ENCODE peak calls at places on chromosomes 6 and 20, in five cellular contexts. H, C, L, Q and V are unnamed samples.

GRCh38 chr6:152270301-152270925 is 366.7 kb downstream of the SYNE1 start:
- DNase-seq in H (no peak), C (peak), L (no peak), Q (no peak), V (peak)

GRCh38 chr20:53003420-53003819 is 31.3 kb downstream of the TSHZ2 start:
- DNase-seq in H (no peak), C (no peak), L (no peak), Q (no peak), V (peak)

GRCh38 chr20:1894951-1895673 is at the start of gene SIRPA:
- DNase-seq in H (peak), C (peak), L (peak), Q (peak), V (peak)

GRCh38 chr6:33136310-33136895 is 55.9 kb downstream of the COL11A2 start:
- DNase-seq in H (no peak), C (no peak), L (no peak), Q (no peak), V (no peak)

GRCh38 chr6:20338160-20338559 is 63.5 kb upstream of the E2F3 start:
- DNase-seq in H (no peak), C (peak), L (no peak), Q (no peak), V (no peak)

GRCh38 chr6:74715362-74716068 is 490.3 kb downstream of the COL12A1 start:
- DNase-seq in H (no peak), C (peak), L (no peak), Q (no peak), V (no peak)

GRCh38 chr6:56517155-56517745 is 125.4 kb downstream of the DST start:
- DNase-seq in H (no peak), C (peak), L (no peak), Q (no peak), V (no peak)

GRCh38 chr6:24188571-24188970 is 62.6 kb downstream of the NRSN1 start:
- DNase-seq in H (no peak), C (no peak), L (no peak), Q (no peak), V (no peak)

GRCh38 chr6:131844243-131844841 is 36.5 kb downstream of the ENPP1 start:
- DNase-seq in H (no peak), C (peak), L (no peak), Q (no peak), V (no peak)

GRCh38 chr6:135289816-135290215 is 108.7 kb downstream of the MYB start:
- DNase-seq in H (no peak), C (no peak), L (no peak), Q (no peak), V (no peak)

GRCh38 chr6:44641344-44641743 is 253.8 kb downstream of the CDC5L start:
- DNase-seq in H (no peak), C (no peak), L (no peak), Q (no peak), V (peak)

GRCh38 chr20:25361287-25361683 is 29.4 kb downstream of the ABHD12 start:
- DNase-seq in H (no peak), C (no peak), L (no peak), Q (no peak), V (peak)

GRCh38 chr20:51725584-51726176 is 42.5 kb downstream of the ATP9A start:
- DNase-seq in H (no peak), C (no peak), L (no peak), Q (no peak), V (no peak)

GRCh38 chr20:2914160-2914559 is 40.9 kb downstream of the PTPRA start:
- DNase-seq in H (no peak), C (peak), L (no peak), Q (no peak), V (no peak)

GRCh38 chr20:38498909-38499308 is 26.3 kb downstream of the RALGAPB start:
- DNase-seq in H (no peak), C (peak), L (no peak), Q (no peak), V (no peak)

GRCh38 chr6:63671098-63671754 is 35.6 kb downstream of the PHF3 start:
- DNase-seq in H (no peak), C (no peak), L (no peak), Q (no peak), V (no peak)

GRCh38 chr6:291148-291696 is 1.1 kb upstream of the DUSP22 start:
- DNase-seq in H (no peak), C (peak), L (no peak), Q (no peak), V (peak)

GRCh38 chr6:31070711-31071197 is 41.6 kb downstream of the C6orf15 start:
- DNase-seq in H (peak), C (peak), L (no peak), Q (no peak), V (peak)

GRCh38 chr6:139243531-139243930 is 48.3 kb downstream of the TXLNB start:
- DNase-seq in H (no peak), C (peak), L (no peak), Q (no peak), V (no peak)

GRCh38 chr6:93394471-93394870 is 24.9 kb downstream of the EPHA7 start:
- DNase-seq in H (no peak), C (no peak), L (no peak), Q (no peak), V (no peak)

GRCh38 chr6:80197474-80197873 is 91.0 kb downstream of the BCKDHB start:
- DNase-seq in H (no peak), C (no peak), L (no peak), Q (no peak), V (no peak)

GRCh38 chr6:137867685-137868509 is 838 bp downstream of the TNFAIP3 start:
- DNase-seq in H (no peak), C (no peak), L (peak), Q (peak), V (peak)

GRCh38 chr20:60976913-60977312 is 275.1 kb upstream of the CDH4 start:
- DNase-seq in H (no peak), C (no peak), L (no peak), Q (no peak), V (no peak)

GRCh38 chr6:4812068-4812467 is 35.9 kb downstream of the CDYL start:
- DNase-seq in H (no peak), C (peak), L (no peak), Q (no peak), V (peak)

GRCh38 chr6:156510242-156510641 is 266.9 kb upstream of the ARID1B start:
- DNase-seq in H (no peak), C (no peak), L (no peak), Q (no peak), V (no peak)

GRCh38 chr6:63543001-63543400 is 29.3 kb upstream of the LOC128125822 start:
- DNase-seq in H (no peak), C (no peak), L (no peak), Q (no peak), V (no peak)

GRCh38 chr6:5997420-5998093 is 9.2 kb downstream of the NRN1 start:
- DNase-seq in H (no peak), C (no peak), L (no peak), Q (peak), V (peak)

GRCh38 chr6:373031-373430 is 18.5 kb upstream of the IRF4 start:
- DNase-seq in H (no peak), C (no peak), L (peak), Q (no peak), V (no peak)

GRCh38 chr6:137497722-137498463 is 3.7 kb upstream of the OLIG3 start:
- DNase-seq in H (no peak), C (no peak), L (peak), Q (no peak), V (no peak)

GRCh38 chr6:154909821-154910220 is 85.3 kb upstream of the TIAM2 start:
- DNase-seq in H (no peak), C (peak), L (no peak), Q (no peak), V (no peak)

GRCh38 chr6:18242062-18242851 is 22.1 kb downstream of the DEK start:
- DNase-seq in H (peak), C (peak), L (no peak), Q (no peak), V (peak)

GRCh38 chr6:170404036-170404435 is 97.5 kb downstream of the FAM120B start:
- DNase-seq in H (no peak), C (no peak), L (no peak), Q (no peak), V (no peak)

GRCh38 chr6:139126255-139126654 is 8.6 kb upstream of the HECA start:
- DNase-seq in H (peak), C (peak), L (no peak), Q (no peak), V (peak)

GRCh38 chr6:63783096-63783495 is 147.5 kb downstream of the PHF3 start:
- DNase-seq in H (no peak), C (no peak), L (no peak), Q (no peak), V (no peak)

GRCh38 chr20:50224553-50225255 is 34.1 kb downstream of the CEBPB start:
- DNase-seq in H (peak), C (peak), L (peak), Q (peak), V (no peak)

GRCh38 chr6:45477785-45478184 is 100.1 kb upstream of the SUPT3H start:
- DNase-seq in H (no peak), C (no peak), L (no peak), Q (no peak), V (no peak)

GRCh38 chr20:33659341-33660034 is 2.6 kb upstream of the C20orf144 start:
- DNase-seq in H (no peak), C (no peak), L (peak), Q (no peak), V (no peak)